ENCODE peak calls at places on chromosome 4, in eight cellular contexts. L, E, O, G, N, P, H and B are unnamed samples.

GRCh38 chr4:5812506-5813229 is 80.2 kb downstream of the CRMP1 start:
- DNase-seq in L (peak), E (peak), O (no peak), G (peak), N (no peak), P (peak), H (peak), B (peak)

GRCh38 chr4:2266181-2266580 is 4.3 kb upstream of the MXD4 start:
- DNase-seq in L (no peak), E (peak), O (no peak), G (no peak), N (no peak), P (no peak), H (no peak), B (no peak)

GRCh38 chr4:139295317-139296299 is 5.7 kb upstream of the NAA15 start:
- DNase-seq in L (peak), E (peak), O (peak), G (peak), N (peak), P (peak), H (peak), B (peak)

GRCh38 chr4:164931551-164932324 is 45.7 kb downstream of the TRIM61 start:
- DNase-seq in L (no peak), E (peak), O (no peak), G (no peak), N (no peak), P (no peak), H (no peak), B (no peak)

GRCh38 chr4:41418444-41418843 is 119.5 kb upstream of the LIMCH1 start:
- DNase-seq in L (no peak), E (peak), O (no peak), G (no peak), N (no peak), P (peak), H (no peak), B (no peak)

GRCh38 chr4:150173420-150173819 is 95.2 kb downstream of the DCLK2 start:
- DNase-seq in L (no peak), E (no peak), O (no peak), G (no peak), N (no peak), P (no peak), H (no peak), B (no peak)

GRCh38 chr4:3310301-3311094 is 17.7 kb downstream of the RGS12 start:
- DNase-seq in L (no peak), E (no peak), O (peak), G (no peak), N (peak), P (no peak), H (no peak), B (no peak)

GRCh38 chr4:4969298-4969697 is 50.0 kb downstream of the CYTL1 start:
- DNase-seq in L (no peak), E (peak), O (no peak), G (no peak), N (no peak), P (no peak), H (no peak), B (no peak)